ENCODE peak calls at places on chromosomes 12 and 14, in six cellular contexts. Q is GM12878, V is A549, T is HepG2, F is HCT116, N is endothelial cell of umbilical vein. D is an unnamed sample.

GRCh38 chr14:103103461-103104388 is 9.2 kb downstream of the EXOC3L4 start:
- DNase-seq in Q (no peak), V (peak; percentile 88), T (peak; percentile 87), F (no peak), N (no peak), D (peak; percentile 50)

GRCh38 chr14:22152161-22152870 is 436.7 kb downstream of the DAD1 start:
- DNase-seq in Q (no peak), V (no peak), T (no peak), F (no peak), N (no peak), D (no peak)

GRCh38 chr12:63084501-63084900 is 66.5 kb downstream of the AVPR1A start:
- DNase-seq in Q (no peak), V (no peak), T (no peak), F (no peak), N (no peak), D (no peak)

GRCh38 chr12:119061208-119061796 is 80.0 kb downstream of the SRRM4 start:
- DNase-seq in Q (no peak), V (no peak), T (peak; percentile 27), F (no peak), N (peak; percentile 16), D (peak; percentile 70)

GRCh38 chr12:84131076-84131475 is 781.5 kb downstream of the SLC6A15 start:
- DNase-seq in Q (no peak), V (no peak), T (no peak), F (no peak), N (no peak), D (no peak)

GRCh38 chr12:129659927-129660326 is 243.9 kb downstream of the TMEM132D start:
- DNase-seq in Q (no peak), V (no peak), T (no peak), F (no peak), N (no peak), D (no peak)

GRCh38 chr12:50187084-50187900 is 20.1 kb upstream of the CERS5 start:
- DNase-seq in Q (peak; percentile 47), V (no peak), T (no peak), F (no peak), N (no peak), D (no peak)

GRCh38 chr12:110657747-110658146 is 31.2 kb downstream of the HVCN1 start:
- DNase-seq in Q (no peak), V (no peak), T (peak; percentile 25), F (no peak), N (no peak), D (no peak)

GRCh38 chr12:128402481-128402880 is 135.5 kb downstream of the TMEM132C start:
- DNase-seq in Q (no peak), V (no peak), T (no peak), F (no peak), N (no peak), D (no peak)

GRCh38 chr12:59079472-59079871 is 159.2 kb upstream of the LRIG3 start:
- DNase-seq in Q (no peak), V (no peak), T (no peak), F (no peak), N (peak; percentile 69), D (no peak)

GRCh38 chr12:11545438-11546330 is 103.8 kb upstream of the ETV6 start:
- DNase-seq in Q (peak; percentile 78), V (no peak), T (no peak), F (no peak), N (peak; percentile 66), D (peak; percentile 87)

GRCh38 chr12:93824514-93825500 is 147.6 kb downstream of the CRADD start:
- DNase-seq in Q (no peak), V (no peak), T (no peak), F (no peak), N (no peak), D (no peak)

GRCh38 chr12:13234045-13234641 is 37.6 kb downstream of the EMP1 start:
- DNase-seq in Q (no peak), V (peak; percentile 73), T (peak; percentile 34), F (peak; percentile 61), N (peak; percentile 77), D (peak; percentile 57)

GRCh38 chr14:101827286-101827685 is 65.8 kb downstream of the PPP2R5C start:
- DNase-seq in Q (no peak), V (no peak), T (no peak), F (no peak), N (no peak), D (no peak)
- TF ChIP-seq MAX in Q (no peak), V (no peak), T (no peak), F (no peak), N (no peak), D (no peak)

DNA sequence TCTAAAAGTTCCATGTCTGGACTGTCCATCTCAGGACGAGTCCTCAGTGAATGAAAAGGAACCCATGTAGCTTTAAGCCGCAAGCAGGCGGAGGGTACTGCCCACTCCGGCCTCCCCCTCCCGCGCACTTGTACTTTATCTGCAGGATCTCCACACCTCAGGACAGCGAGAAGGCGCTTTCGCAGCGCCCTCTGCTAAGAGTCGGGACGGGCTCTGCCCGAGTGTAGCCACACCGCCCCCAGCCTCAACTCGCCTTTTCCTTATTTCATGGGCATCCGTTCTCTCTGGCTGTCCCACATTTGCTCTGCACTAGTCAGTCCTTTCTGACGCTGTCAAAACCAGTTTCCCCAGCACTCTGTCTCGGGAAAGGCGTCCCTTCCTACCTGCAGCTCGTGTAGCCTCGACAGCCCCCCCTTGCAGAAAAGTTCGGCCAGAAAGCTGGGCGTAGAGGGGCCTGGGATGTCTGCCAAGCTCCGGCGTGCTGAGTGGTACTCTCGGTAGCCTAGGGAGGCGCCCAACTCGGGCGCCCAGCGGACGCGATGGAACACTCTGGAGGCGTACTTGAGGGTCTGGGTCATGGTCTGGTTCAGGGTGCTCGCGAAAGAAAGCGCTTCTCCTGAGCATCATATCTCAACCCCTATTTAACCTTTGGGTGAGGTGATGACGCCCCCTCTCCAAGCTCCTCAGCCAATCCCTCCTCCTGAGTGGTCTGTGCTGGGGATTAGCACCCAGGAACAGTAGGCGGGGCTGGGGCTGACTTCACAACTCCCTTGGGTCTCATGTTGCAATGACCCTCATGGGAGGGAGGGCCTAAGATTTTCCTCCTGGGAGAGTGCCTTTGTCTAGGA is at the start of gene CYP27B1:
- DNase-seq in Q (no peak), V (no peak), T (no peak), F (no peak), N (no peak), D (peak; percentile 88)
- H3K4me3 ChIP-seq in Q (no peak within 1 kb of the TSS), V (peak within 1 kb of the TSS; percentile 52), T (peak within 1 kb of the TSS; percentile 53), F (peak within 1 kb of the TSS; percentile 81), N (no peak within 1 kb of the TSS), D (peak within 1 kb of the TSS; percentile 1)

GRCh38 chr12:6791931-6792520 is 2.7 kb downstream of the CD4 start:
- DNase-seq in Q (no peak), V (no peak), T (no peak), F (no peak), N (no peak), D (peak; percentile 66)
- TF ChIP-seq MAX in Q (no peak), V (no peak), T (no peak), F (no peak), N (no peak), D (peak; percentile 33)

GRCh38 chr12:55933158-55933798 is 2.3 kb downstream of the DGKA start:
- DNase-seq in Q (no peak), V (peak; percentile 41), T (no peak), F (peak; percentile 22), N (peak; percentile 60), D (peak; percentile 72)
- H3K4me3 ChIP-seq in Q (peak overlapping the region; percentile 99), V (no peak overlapping the region), T (no peak overlapping the region), F (peak overlapping the region; percentile 74), N (no peak overlapping the region), D (peak overlapping the region; percentile 65)

GRCh38 chr14:34322940-34323418 is 139.1 kb downstream of the SPTSSA start:
- DNase-seq in Q (no peak), V (peak; percentile 59), T (peak; percentile 87), F (peak; percentile 46), N (peak; percentile 57), D (peak; percentile 73)
- TF ChIP-seq MAX in Q (no peak), V (no peak), T (no peak), F (no peak), N (no peak), D (no peak)

D was measured in NB4.